ENCODE peak calls at places on chromosome 13, in seven cellular contexts. One of them, this sample, is unnamed.

GRCh38 chr13:49308104-49308875 is 60.6 kb downstream of the CDADC1 start:
- DNase-seq in neuronal stem cell: no peak
- DNase-seq in H1: no peak
- DNase-seq in mesenchymal stem cell: no peak
- DNase-seq in trophoblast cell: peak; percentile 33
- DNase-seq in H9: no peak
- DNase-seq in IMR-90: peak; percentile 66
- DNase-seq in this sample: no peak

GRCh38 chr13:80584785-80585184 is 243.9 kb upstream of the SPRY2 start:
- DNase-seq in H9: no peak
- DNase-seq in mesenchymal stem cell: no peak
- DNase-seq in IMR-90: no peak
- DNase-seq in trophoblast cell: no peak
- DNase-seq in neuronal stem cell: no peak
- DNase-seq in H1: peak; percentile 15
- DNase-seq in this sample: no peak

GRCh38 chr13:70310720-70311119 is 202.5 kb upstream of the KLHL1 start:
- DNase-seq in mesenchymal stem cell: peak; percentile 76
- DNase-seq in trophoblast cell: peak; percentile 64
- DNase-seq in IMR-90: no peak
- DNase-seq in H1: no peak
- DNase-seq in H9: no peak
- DNase-seq in neuronal stem cell: peak; percentile 18
- DNase-seq in this sample: peak; percentile 66

GRCh38 chr13:20492641-20493040 is 33.0 kb downstream of the CRYL1 start:
- DNase-seq in H9: peak; percentile 54
- DNase-seq in H1: no peak
- DNase-seq in IMR-90: peak; percentile 65
- DNase-seq in mesenchymal stem cell: peak; percentile 26
- DNase-seq in neuronal stem cell: no peak
- DNase-seq in trophoblast cell: peak; percentile 74
- DNase-seq in this sample: peak; percentile 55

GRCh38 chr13:108020027-108020426 is 195.3 kb downstream of the LIG4 start:
- DNase-seq in trophoblast cell: no peak
- DNase-seq in H1: no peak
- DNase-seq in neuronal stem cell: no peak
- DNase-seq in mesenchymal stem cell: no peak
- DNase-seq in H9: no peak
- DNase-seq in IMR-90: no peak
- DNase-seq in this sample: no peak

GRCh38 chr13:100547805-100548204 is 40.8 kb downstream of the GGACT start:
- DNase-seq in trophoblast cell: peak; percentile 63
- DNase-seq in IMR-90: no peak
- DNase-seq in neuronal stem cell: no peak
- DNase-seq in mesenchymal stem cell: peak; percentile 24
- DNase-seq in H1: no peak
- DNase-seq in H9: no peak
- DNase-seq in this sample: no peak

GRCh38 chr13:44399045-44399444 is 25.4 kb downstream of the SERP2 start:
- DNase-seq in H9: no peak
- DNase-seq in IMR-90: no peak
- DNase-seq in trophoblast cell: no peak
- DNase-seq in mesenchymal stem cell: no peak
- DNase-seq in H1: no peak
- DNase-seq in neuronal stem cell: no peak
- DNase-seq in this sample: no peak

GRCh38 chr13:43289458-43290255 is 266.3 kb downstream of the DNAJC15 start:
- DNase-seq in neuronal stem cell: no peak
- DNase-seq in H9: no peak
- DNase-seq in IMR-90: peak; percentile 27
- DNase-seq in H1: no peak
- DNase-seq in trophoblast cell: no peak
- DNase-seq in mesenchymal stem cell: no peak
- DNase-seq in this sample: no peak

GRCh38 chr13:39942901-39943273 is 287.4 kb downstream of the COG6 start:
- DNase-seq in IMR-90: peak; percentile 57
- DNase-seq in mesenchymal stem cell: peak; percentile 83
- DNase-seq in neuronal stem cell: peak; percentile 64
- DNase-seq in trophoblast cell: peak; percentile 91
- DNase-seq in H1: peak; percentile 73
- DNase-seq in H9: peak; percentile 87
- DNase-seq in this sample: peak; percentile 96

GRCh38 chr13:113084943-113085540 is 20.5 kb upstream of the F7 start:
- DNase-seq in H1: no peak
- DNase-seq in neuronal stem cell: no peak
- DNase-seq in mesenchymal stem cell: no peak
- DNase-seq in IMR-90: no peak
- DNase-seq in H9: no peak
- DNase-seq in trophoblast cell: no peak
- DNase-seq in this sample: no peak

GRCh38 chr13:76799696-76800095 is 86.5 kb downstream of the KCTD12 start:
- DNase-seq in trophoblast cell: peak; percentile 70
- DNase-seq in neuronal stem cell: no peak
- DNase-seq in H9: no peak
- DNase-seq in mesenchymal stem cell: peak; percentile 58
- DNase-seq in H1: no peak
- DNase-seq in IMR-90: no peak
- DNase-seq in this sample: peak; percentile 20

GRCh38 chr13:27607125-27607524 is 13.2 kb downstream of the LNX2 start:
- DNase-seq in H1: no peak
- DNase-seq in mesenchymal stem cell: peak; percentile 87
- DNase-seq in H9: no peak
- DNase-seq in trophoblast cell: peak; percentile 69
- DNase-seq in IMR-90: peak; percentile 90
- DNase-seq in neuronal stem cell: no peak
- DNase-seq in this sample: peak; percentile 51

GRCh38 chr13:26343816-26344215 is 89.9 kb downstream of the CDK8 start:
- DNase-seq in H9: no peak
- DNase-seq in trophoblast cell: no peak
- DNase-seq in H1: no peak
- DNase-seq in IMR-90: no peak
- DNase-seq in neuronal stem cell: no peak
- DNase-seq in mesenchymal stem cell: peak; percentile 10
- DNase-seq in this sample: peak; percentile 11

GRCh38 chr13:30810261-30810701 is 74.9 kb downstream of the ALOX5AP start:
- DNase-seq in H1: no peak
- DNase-seq in mesenchymal stem cell: peak; percentile 43
- DNase-seq in IMR-90: no peak
- DNase-seq in H9: no peak
- DNase-seq in trophoblast cell: no peak
- DNase-seq in neuronal stem cell: no peak
- DNase-seq in this sample: no peak
- H3K23ac ChIP-seq in H1: no peak overlapping the region
- H3K23ac ChIP-seq in mesenchymal stem cell: no peak overlapping the region
- H3K23ac ChIP-seq in IMR-90: no peak overlapping the region
- H3K23ac ChIP-seq in H9: no peak overlapping the region
- H3K23ac ChIP-seq in trophoblast cell: no peak overlapping the region
- H3K23ac ChIP-seq in neuronal stem cell: no peak overlapping the region
- H3K23ac ChIP-seq in this sample: no peak overlapping the region

GRCh38 chr13:90628471-90628870 is 719.0 kb upstream of the MIR17HG start:
- DNase-seq in neuronal stem cell: no peak
- DNase-seq in mesenchymal stem cell: no peak
- DNase-seq in IMR-90: no peak
- DNase-seq in trophoblast cell: no peak
- DNase-seq in H9: no peak
- DNase-seq in H1: no peak
- DNase-seq in this sample: no peak

GRCh38 chr13:90632184-90632583 is 715.3 kb upstream of the MIR17HG start:
- DNase-seq in trophoblast cell: no peak
- DNase-seq in H1: no peak
- DNase-seq in neuronal stem cell: no peak
- DNase-seq in H9: no peak
- DNase-seq in IMR-90: no peak
- DNase-seq in mesenchymal stem cell: no peak
- DNase-seq in this sample: no peak

GRCh38 chr13:90627813-90628212 is 719.7 kb upstream of the MIR17HG start:
- DNase-seq in H9: no peak
- DNase-seq in neuronal stem cell: no peak
- DNase-seq in IMR-90: no peak
- DNase-seq in trophoblast cell: no peak
- DNase-seq in mesenchymal stem cell: no peak
- DNase-seq in H1: no peak
- DNase-seq in this sample: no peak

GRCh38 chr13:90633849-90634248 is 713.6 kb upstream of the MIR17HG start:
- DNase-seq in IMR-90: no peak
- DNase-seq in neuronal stem cell: no peak
- DNase-seq in mesenchymal stem cell: no peak
- DNase-seq in H9: no peak
- DNase-seq in H1: no peak
- DNase-seq in trophoblast cell: no peak
- DNase-seq in this sample: no peak

GRCh38 chr13:90630716-90631115 is 716.8 kb upstream of the MIR17HG start:
- DNase-seq in H9: no peak
- DNase-seq in trophoblast cell: no peak
- DNase-seq in IMR-90: no peak
- DNase-seq in mesenchymal stem cell: no peak
- DNase-seq in H1: no peak
- DNase-seq in neuronal stem cell: no peak
- DNase-seq in this sample: no peak
- H3K23ac ChIP-seq in H9: no peak overlapping the region
- H3K23ac ChIP-seq in trophoblast cell: no peak overlapping the region
- H3K23ac ChIP-seq in IMR-90: no peak overlapping the region
- H3K23ac ChIP-seq in mesenchymal stem cell: no peak overlapping the region
- H3K23ac ChIP-seq in H1: no peak overlapping the region
- H3K23ac ChIP-seq in neuronal stem cell: no peak overlapping the region
- H3K23ac ChIP-seq in this sample: no peak overlapping the region

DNA sequence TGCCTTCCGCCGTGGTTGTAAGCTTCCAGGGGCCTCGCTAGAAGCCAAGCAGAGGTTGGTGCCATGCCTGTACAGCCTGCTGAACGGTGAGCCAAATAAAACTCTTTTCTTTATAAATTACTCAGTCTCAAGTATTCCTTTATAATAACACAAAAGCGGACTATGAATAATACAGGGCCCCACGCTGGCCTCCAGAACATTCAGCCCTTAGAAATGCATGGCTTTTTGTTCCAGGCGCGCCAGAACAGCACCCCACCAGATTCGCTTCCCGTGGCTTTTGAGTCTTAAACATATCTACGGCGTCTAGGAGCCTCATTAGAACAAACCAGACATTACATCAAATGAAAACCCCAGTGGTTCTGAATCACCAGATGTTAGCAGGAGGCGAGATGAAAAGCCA is 75.1 kb downstream of the SLC15A1 start:
- DNase-seq in neuronal stem cell: no peak
- DNase-seq in trophoblast cell: no peak
- DNase-seq in H1: no peak
- DNase-seq in mesenchymal stem cell: no peak
- DNase-seq in IMR-90: peak; percentile 69
- DNase-seq in H9: no peak
- DNase-seq in this sample: no peak
- H3K23ac ChIP-seq in neuronal stem cell: no peak overlapping the region
- H3K23ac ChIP-seq in trophoblast cell: no peak overlapping the region
- H3K23ac ChIP-seq in H1: no peak overlapping the region
- H3K23ac ChIP-seq in mesenchymal stem cell: no peak overlapping the region
- H3K23ac ChIP-seq in IMR-90: no peak overlapping the region
- H3K23ac ChIP-seq in H9: no peak overlapping the region
- H3K23ac ChIP-seq in this sample: no peak overlapping the region

DNA sequence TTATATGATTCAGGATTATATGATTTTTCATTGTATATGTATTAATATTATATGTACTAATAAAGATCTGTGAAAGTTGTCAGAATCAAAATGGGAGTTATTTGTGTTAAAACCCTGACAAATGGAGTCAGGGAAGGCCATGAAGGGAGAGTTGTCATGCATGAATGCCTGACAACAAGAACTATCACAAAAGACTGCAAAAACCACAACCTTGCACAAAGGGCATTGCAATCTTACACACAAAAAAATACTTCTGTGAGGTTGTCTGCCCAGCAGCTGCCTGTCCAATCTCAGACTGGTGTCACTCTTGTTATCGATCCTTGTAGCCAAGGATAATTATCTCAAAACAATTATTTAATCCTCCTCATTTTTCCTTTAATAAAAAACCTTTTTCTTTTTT is 21.2 kb upstream of the RBM26 start:
- DNase-seq in H9: no peak
- DNase-seq in H1: no peak
- DNase-seq in IMR-90: no peak
- DNase-seq in trophoblast cell: no peak
- DNase-seq in neuronal stem cell: peak; percentile 32
- DNase-seq in mesenchymal stem cell: no peak
- DNase-seq in this sample: no peak
- H3K23ac ChIP-seq in H9: no peak overlapping the region
- H3K23ac ChIP-seq in H1: no peak overlapping the region
- H3K23ac ChIP-seq in IMR-90: no peak overlapping the region
- H3K23ac ChIP-seq in trophoblast cell: no peak overlapping the region
- H3K23ac ChIP-seq in neuronal stem cell: no peak overlapping the region
- H3K23ac ChIP-seq in mesenchymal stem cell: no peak overlapping the region
- H3K23ac ChIP-seq in this sample: no peak overlapping the region

DNA sequence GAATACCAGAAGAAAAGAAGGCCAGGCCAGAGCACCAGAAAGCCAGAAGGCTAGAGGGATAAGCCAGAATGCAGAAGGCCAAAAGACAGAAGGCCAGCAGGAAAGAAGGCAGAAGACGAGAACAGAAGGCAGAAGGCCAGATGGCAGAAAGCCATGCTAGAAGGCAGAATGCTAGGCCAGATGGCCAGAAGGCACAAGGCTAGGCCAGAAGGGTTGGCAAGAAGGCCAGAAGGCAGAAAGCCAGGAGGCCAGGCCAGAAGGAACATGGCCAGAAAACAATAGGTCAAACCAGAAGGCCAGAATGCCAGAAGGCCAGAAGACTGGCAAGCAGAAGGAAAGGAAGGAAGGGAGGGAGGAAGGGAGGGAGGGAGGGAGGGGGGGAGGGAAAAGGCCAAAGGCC is 188.8 kb downstream of the TUBA3C start:
- DNase-seq in H9: no peak
- DNase-seq in IMR-90: no peak
- DNase-seq in H1: no peak
- DNase-seq in neuronal stem cell: no peak
- DNase-seq in trophoblast cell: no peak
- DNase-seq in mesenchymal stem cell: no peak
- DNase-seq in this sample: no peak
- H3K23ac ChIP-seq in H9: no peak overlapping the region
- H3K23ac ChIP-seq in IMR-90: no peak overlapping the region
- H3K23ac ChIP-seq in H1: no peak overlapping the region
- H3K23ac ChIP-seq in neuronal stem cell: no peak overlapping the region
- H3K23ac ChIP-seq in trophoblast cell: no peak overlapping the region
- H3K23ac ChIP-seq in mesenchymal stem cell: no peak overlapping the region
- H3K23ac ChIP-seq in this sample: no peak overlapping the region

GRCh38 chr13:29598321-29598720 is 2.8 kb upstream of the SLC7A1 start:
- DNase-seq in mesenchymal stem cell: no peak
- DNase-seq in neuronal stem cell: no peak
- DNase-seq in trophoblast cell: peak; percentile 79
- DNase-seq in H1: no peak
- DNase-seq in IMR-90: no peak
- DNase-seq in H9: no peak
- DNase-seq in this sample: no peak
- H3K23ac ChIP-seq in mesenchymal stem cell: no peak overlapping the region
- H3K23ac ChIP-seq in neuronal stem cell: no peak overlapping the region
- H3K23ac ChIP-seq in trophoblast cell: no peak overlapping the region
- H3K23ac ChIP-seq in H1: no peak overlapping the region
- H3K23ac ChIP-seq in IMR-90: no peak overlapping the region
- H3K23ac ChIP-seq in H9: no peak overlapping the region
- H3K23ac ChIP-seq in this sample: no peak overlapping the region